ENCODE peak calls at places on chromosome 17, in nine cellular contexts. Z is breast epithelium, X is ovary, R is A549, Y is erythroblast, U is lower leg skin, F is K562, O is GM12891, K is prostate gland. D is an unnamed sample.

GRCh38 chr17:20613248-20613647 is 33.7 kb downstream of the CDRT15L2 start:
- DNase-seq in O (no peak), Z (no peak), Y (no peak), K (no peak), X (no peak), R (no peak), F (no peak), U (no peak), D (no peak)

GRCh38 chr17:40480501-40481003 is 20.9 kb downstream of the TNS4 start:
- DNase-seq in Z (no peak), R (peak; percentile 59), O (no peak), K (no peak), F (no peak), Y (no peak), X (peak; percentile 36), U (no peak), D (no peak)

GRCh38 chr17:4444782-4445473 is 11.2 kb downstream of the SPNS3 start:
- DNase-seq in F (no peak), R (no peak), O (no peak), Z (no peak), K (peak; percentile 50), X (no peak), U (no peak), Y (peak; percentile 13), D (peak; percentile 84)

GRCh38 chr17:4743898-4744297 is 4.2 kb upstream of the CXCL16 start:
- DNase-seq in X (no peak), Y (no peak), U (no peak), Z (no peak), O (no peak), K (no peak), R (no peak), F (no peak), D (no peak)

GRCh38 chr17:4945176-4945943 is 3.0 kb downstream of the PFN1 start:
- DNase-seq in X (no peak), O (no peak), U (peak; percentile 96), Z (peak; percentile 81), K (peak; percentile 47), R (peak; percentile 97), F (peak; percentile 39), Y (peak; percentile 93), D (peak; percentile 92)

GRCh38 chr17:58231644-58232043 is 6.7 kb upstream of the LPO start:
- DNase-seq in K (no peak), R (no peak), O (no peak), F (no peak), Z (no peak), X (no peak), Y (no peak), U (no peak), D (no peak)

GRCh38 chr17:21814776-21815175 is 122.5 kb downstream of the KCNJ18 start:
- DNase-seq in F (peak; percentile 1), Z (no peak), X (no peak), U (peak; percentile 81), K (no peak), Y (no peak), R (no peak), O (no peak), D (no peak)

GRCh38 chr17:50117202-50118040 is 12.5 kb downstream of the SAMD14 start:
- DNase-seq in K (peak; percentile 28), R (peak; percentile 78), O (peak; percentile 78), Y (peak; percentile 55), F (peak; percentile 82), X (peak; percentile 80), U (no peak), Z (peak; percentile 72), D (no peak)

GRCh38 chr17:16287563-16288027 is 65.7 kb downstream of the CENPV start:
- DNase-seq in U (no peak), X (no peak), K (no peak), Z (no peak), R (no peak), O (no peak), Y (peak; percentile 50), F (no peak), D (no peak)

GRCh38 chr17:14261406-14261805 is 24.7 kb upstream of the CDRT15 start:
- DNase-seq in K (no peak), X (no peak), O (no peak), R (no peak), F (no peak), Z (no peak), U (no peak), Y (no peak), D (no peak)

GRCh38 chr17:32503251-32504165 is 16.7 kb downstream of the CDK5R1 start:
- DNase-seq in O (no peak), Z (no peak), U (no peak), X (no peak), R (no peak), Y (no peak), F (no peak), K (no peak), D (peak; percentile 56)

GRCh38 chr17:58376472-58376921 is 24.5 kb upstream of the SUPT4H1 start:
- DNase-seq in Z (no peak), O (no peak), F (no peak), K (no peak), Y (no peak), X (no peak), U (no peak), R (no peak), D (no peak)

GRCh38 chr17:21096874-21097273 is 29.9 kb upstream of the DHRS7B start:
- DNase-seq in Z (no peak), O (no peak), R (no peak), X (no peak), K (no peak), F (no peak), Y (no peak), U (peak; percentile 6), D (no peak)

GRCh38 chr17:17859909-17860760 is 23.3 kb upstream of the SREBF1 start:
- DNase-seq in R (peak; percentile 97), U (peak; percentile 92), K (peak; percentile 72), F (peak; percentile 77), X (peak; percentile 79), O (peak; percentile 79), Y (peak; percentile 85), Z (peak; percentile 67), D (peak; percentile 94)

GRCh38 chr17:32330142-32330541 is 11.8 kb downstream of the C17orf75 start:
- DNase-seq in O (no peak), F (no peak), X (no peak), R (no peak), Z (no peak), K (no peak), U (no peak), Y (no peak), D (no peak)

DNA sequence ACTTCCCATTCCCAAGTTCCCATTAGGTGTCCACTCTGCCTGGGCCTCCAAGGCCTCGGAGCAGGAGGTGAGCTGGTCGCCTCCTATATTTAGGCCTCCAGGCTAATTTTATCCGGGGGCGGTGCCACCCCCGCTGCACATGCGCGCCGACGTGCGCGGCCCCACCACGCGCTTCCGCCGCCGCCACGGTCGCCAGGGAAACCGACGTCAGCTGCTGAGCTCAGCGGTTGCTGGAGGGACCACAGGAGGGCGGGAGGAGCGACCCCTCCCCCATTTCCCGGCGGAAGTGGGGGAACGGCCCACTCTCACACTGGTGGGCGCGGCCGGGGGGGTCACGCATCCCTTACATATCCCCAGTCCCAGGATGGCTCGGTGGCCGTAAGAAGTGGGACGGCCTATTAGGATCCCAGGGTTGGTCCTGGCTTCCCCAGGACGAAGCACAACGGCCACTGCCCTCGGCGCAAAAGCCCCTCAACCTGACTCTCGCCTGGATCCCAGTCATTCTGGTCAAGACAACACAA is 1.0 kb downstream of the PER1 start:
- DNase-seq in R (no peak), F (peak; percentile 69), Z (no peak), K (peak; percentile 77), O (peak; percentile 82), U (peak; percentile 98), X (peak; percentile 97), Y (peak; percentile 87), D (no peak)
- TF ChIP-seq POLR2A in R (no peak), F (no peak), Z (no peak), K (peak; percentile 55), O (peak; percentile 28), U (no peak), X (peak; percentile 75), Y (no peak), D (peak; percentile 38)

GRCh38 chr17:1627219-1627986 is 1.2 kb downstream of the SLC43A2 start:
- DNase-seq in O (no peak), Z (no peak), R (no peak), U (no peak), F (peak; percentile 60), Y (peak; percentile 66), X (no peak), K (no peak), D (no peak)
- TF ChIP-seq POLR2A in O (no peak), Z (no peak), R (no peak), U (no peak), F (no peak), Y (no peak), X (no peak), K (no peak), D (no peak)

DNA sequence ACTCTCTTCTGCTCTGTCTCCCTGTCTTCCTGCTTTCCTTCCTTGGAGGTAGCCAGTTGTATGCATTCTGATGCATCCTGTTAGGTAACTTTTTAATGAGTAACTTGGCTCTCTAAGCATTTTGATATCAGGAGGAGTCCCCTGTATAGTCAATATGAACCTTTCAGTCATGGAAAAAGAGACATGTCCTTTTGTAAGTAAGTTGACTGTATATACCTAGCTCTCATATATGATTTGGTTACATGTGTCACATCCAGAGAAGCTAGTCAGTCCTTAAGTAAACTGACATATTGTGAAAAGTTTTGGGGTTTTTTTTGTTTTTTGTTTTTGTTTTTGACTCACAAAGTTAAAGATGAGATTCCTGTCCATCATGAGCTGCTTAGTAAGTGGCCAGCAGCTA is 18.8 kb downstream of the UTP18 start:
- DNase-seq in X (no peak), Y (no peak), O (no peak), F (no peak), U (no peak), Z (no peak), R (no peak), K (no peak), D (no peak)
- TF ChIP-seq POLR2A in X (no peak), Y (no peak), O (no peak), F (no peak), U (no peak), Z (no peak), R (no peak), K (no peak), D (no peak)

DNA sequence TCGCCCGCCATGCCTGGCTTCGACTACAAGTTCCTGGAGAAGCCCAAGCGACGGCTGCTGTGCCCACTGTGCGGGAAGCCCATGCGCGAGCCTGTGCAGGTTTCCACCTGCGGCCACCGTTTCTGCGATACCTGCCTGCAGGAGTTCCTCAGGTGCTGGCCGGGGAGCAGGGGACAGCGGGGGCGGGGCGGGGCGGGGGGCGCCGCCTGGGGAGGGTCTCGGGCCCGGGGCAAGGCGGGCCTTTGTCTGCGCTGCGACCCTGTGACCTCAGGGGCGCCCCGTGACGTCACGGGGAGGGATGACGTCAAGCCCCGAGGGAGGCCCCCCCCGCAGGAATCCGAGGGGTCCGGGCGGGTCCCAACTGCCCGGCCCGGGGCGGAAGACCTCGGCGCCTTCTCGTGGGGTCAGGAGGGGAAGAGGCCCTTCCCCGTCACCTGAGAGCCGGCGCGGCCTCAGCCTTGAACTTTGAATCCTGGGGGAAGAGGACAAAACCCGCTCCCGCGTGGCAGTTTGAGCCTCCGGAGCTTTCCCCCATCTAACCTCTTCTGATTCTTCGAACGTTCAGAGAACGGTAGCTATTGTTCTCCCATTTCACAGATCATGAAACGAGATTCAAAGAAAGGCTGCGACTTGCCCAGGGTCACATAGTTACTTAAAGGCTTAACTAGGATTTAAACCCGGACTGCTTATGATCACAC is 442 bp downstream of the TRAF4 start:
- DNase-seq in F (peak; percentile 87), K (no peak), R (peak; percentile 58), X (peak; percentile 86), Y (peak; percentile 78), O (no peak), U (no peak), Z (no peak), D (no peak)
- TF ChIP-seq POLR2A in F (peak; percentile 67), K (peak; percentile 27), R (no peak), X (no peak), Y (no peak), O (no peak), U (no peak), Z (no peak), D (peak; percentile 17)

D was measured in H54.